ENCODE peak calls at places on chromosome 9, in eight cellular contexts. E is kidney, O is GM12878, P is neural progenitor cell, Q is left ventricle myocardium inferior, R is BE2C, D is mucosa of descending colon, X is gastrocnemius medialis. F is an unnamed sample.
A peak's percentile ranks its signal among the peaks of the same experiment; 100 is the strongest.

GRCh38 chr9:2234371-2234893 is 219.3 kb downstream of the SMARCA2 start:
- DNase-seq in Q (no peak), P (no peak), E (no peak), O (no peak), R (peak; percentile 55), D (no peak), X (no peak), F (no peak)

GRCh38 chr9:86550411-86550810 is 196.2 kb upstream of the TUT7 start:
- DNase-seq in X (no peak), R (no peak), D (no peak), Q (no peak), P (no peak), O (no peak), E (no peak), F (no peak)

GRCh38 chr9:118577121-118577520 is 792.1 kb downstream of the BRINP1 start:
- DNase-seq in E (no peak), R (no peak), X (no peak), D (no peak), Q (no peak), P (no peak), O (no peak), F (no peak)

GRCh38 chr9:115254217-115254616 is 136.3 kb upstream of the TNC start:
- DNase-seq in O (no peak), X (no peak), D (no peak), R (no peak), E (no peak), Q (no peak), P (no peak), F (no peak)

GRCh38 chr9:78236511-78236950 is 656 bp downstream of the CEP78 start:
- DNase-seq in O (no peak), X (no peak), R (no peak), P (peak; percentile 37), Q (no peak), E (no peak), D (no peak), F (no peak)

GRCh38 chr9:115668506-115668905 is 485.1 kb upstream of the PAPPA start:
- DNase-seq in P (no peak), R (no peak), D (no peak), Q (no peak), O (no peak), E (no peak), X (no peak), F (no peak)

GRCh38 chr9:84670106-84670800 is 724 bp downstream of the NTRK2 start:
- DNase-seq in E (peak; percentile 74), R (no peak), Q (peak; percentile 30), D (peak; percentile 52), P (peak; percentile 80), O (no peak), X (no peak), F (no peak)

GRCh38 chr9:84373975-84374374 is 33.4 kb upstream of the SLC28A3 start:
- DNase-seq in D (no peak), O (no peak), P (no peak), X (no peak), R (no peak), Q (no peak), E (no peak), F (no peak)

GRCh38 chr9:73426226-73426625 is 274.6 kb downstream of the ANXA1 start:
- DNase-seq in D (no peak), Q (no peak), O (no peak), E (no peak), X (no peak), R (no peak), P (peak; percentile 39), F (no peak)

GRCh38 chr9:104144336-104144735 is 50.2 kb downstream of the SMC2 start:
- DNase-seq in O (no peak), X (no peak), P (no peak), D (no peak), E (no peak), R (no peak), Q (no peak), F (no peak)

GRCh38 chr9:89564257-89564878 is 40.4 kb upstream of the GADD45G start:
- DNase-seq in E (no peak), Q (no peak), D (no peak), R (peak; percentile 59), P (peak; percentile 65), X (no peak), O (no peak), F (no peak)

GRCh38 chr9:115234094-115234493 is 116.1 kb upstream of the TNC start:
- DNase-seq in D (no peak), E (no peak), R (no peak), Q (no peak), X (no peak), O (no peak), P (no peak), F (no peak)

GRCh38 chr9:14207352-14207995 is 106.5 kb downstream of the NFIB start:
- DNase-seq in O (peak; percentile 5), R (no peak), Q (no peak), E (no peak), D (no peak), X (no peak), P (no peak), F (no peak)

GRCh38 chr9:90921104-90921503 is 119.5 kb downstream of the SYK start:
- DNase-seq in R (peak; percentile 67), E (peak; percentile 94), D (no peak), O (no peak), X (peak; percentile 95), Q (peak; percentile 87), P (no peak), F (peak; percentile 81)

GRCh38 chr9:96219615-96220257 is 82.2 kb downstream of the HSD17B3 start:
- DNase-seq in D (peak; percentile 55), E (peak; percentile 81), O (no peak), X (no peak), P (peak; percentile 28), R (no peak), Q (peak; percentile 39), F (peak; percentile 78)

GRCh38 chr9:88011005-88011766 is 36.9 kb upstream of the CDK20 start:
- DNase-seq in X (no peak), O (no peak), E (no peak), P (peak; percentile 21), D (no peak), Q (no peak), R (no peak), F (no peak)

GRCh38 chr9:97556721-97557605 is 55.5 kb downstream of the TMOD1 start:
- DNase-seq in O (no peak), R (no peak), E (no peak), D (no peak), Q (peak; percentile 64), P (no peak), X (no peak), F (peak; percentile 40)

GRCh38 chr9:79952401-79952800 is 380.6 kb downstream of the TLE4 start:
- DNase-seq in O (no peak), P (no peak), E (no peak), X (no peak), R (no peak), D (no peak), Q (no peak), F (no peak)

GRCh38 chr9:79953908-79954307 is 382.1 kb downstream of the TLE4 start:
- DNase-seq in X (no peak), R (no peak), O (no peak), P (no peak), D (no peak), E (no peak), Q (no peak), F (no peak)

DNA sequence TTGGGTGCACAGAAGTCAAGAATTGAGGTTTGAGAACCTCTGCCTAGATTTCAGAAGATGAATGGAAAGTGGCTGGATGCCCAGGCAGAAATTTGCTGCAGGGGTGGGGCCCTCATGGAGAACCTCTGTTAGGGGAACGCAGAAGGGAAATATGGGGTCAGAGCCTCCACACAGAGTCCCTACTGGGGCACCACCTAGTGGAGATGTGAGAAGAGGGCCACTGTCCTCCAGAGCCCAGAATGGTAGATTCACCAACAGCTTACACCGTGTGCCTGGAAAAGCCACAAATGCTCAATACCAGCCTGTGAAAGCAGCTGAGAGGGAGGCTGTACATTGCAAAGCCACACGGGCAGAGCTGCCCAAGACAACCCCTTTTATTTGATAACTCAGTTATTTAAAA is 383.5 kb downstream of the TLE4 start:
- DNase-seq in O (no peak), Q (no peak), D (no peak), X (no peak), E (no peak), R (peak; percentile 33), P (no peak), F (no peak)
- TF ChIP-seq CTCF in O (peak; percentile 24), Q (peak; percentile 54), D (no peak), X (peak; percentile 14), E (no peak), R (peak; percentile 52), P (no peak), F (peak; percentile 21)

DNA sequence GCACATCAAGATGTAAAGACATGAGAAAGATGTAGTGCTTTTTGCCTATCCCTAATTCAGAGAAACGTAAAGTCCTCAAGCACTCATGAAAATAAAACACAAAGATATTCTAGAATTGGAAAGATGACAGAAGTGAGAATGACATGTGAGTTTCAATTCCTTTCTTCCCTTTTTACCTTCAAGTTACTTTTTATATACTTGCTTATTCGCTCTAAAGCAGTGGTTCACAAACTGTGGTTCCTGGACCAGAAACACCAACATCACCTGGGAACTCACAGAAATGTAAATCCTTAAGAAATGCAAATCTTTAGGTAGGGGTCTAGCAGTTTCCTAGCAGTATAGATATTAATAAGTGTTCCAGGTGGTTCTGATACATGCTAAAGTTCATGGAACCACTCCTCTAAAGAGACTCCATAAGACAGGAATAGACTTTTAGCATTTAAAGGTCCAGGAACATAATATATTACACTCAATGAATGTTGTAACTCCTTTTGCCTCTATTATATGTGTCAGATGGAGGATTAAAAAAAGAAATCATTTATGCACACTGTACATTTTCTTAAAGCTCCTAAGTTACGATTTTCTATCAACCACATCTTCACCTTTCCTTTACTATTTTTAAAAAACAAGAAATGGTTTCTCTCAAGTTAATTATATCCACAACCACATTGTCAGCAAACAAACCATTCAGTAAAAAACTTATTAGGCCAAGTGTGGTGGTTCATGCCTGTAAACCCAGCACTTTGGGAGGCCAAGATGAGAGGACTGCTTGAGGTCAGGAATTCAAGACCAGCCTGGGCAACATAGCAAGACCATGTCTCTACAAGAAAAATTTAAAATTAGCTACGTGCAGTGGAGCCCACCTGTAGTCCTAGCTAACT is 39.9 kb downstream of the ERP44 start:
- DNase-seq in X (no peak), R (no peak), E (no peak), P (no peak), O (peak; percentile 78), D (no peak), Q (no peak), F (no peak)
- H3K4me1 ChIP-seq in X (peaks cover 4% of the 10 kb centered on the region), R (peaks cover 4% of the 10 kb centered on the region), E (no peaks in the 10 kb centered on the region), P (no peaks in the 10 kb centered on the region), O (peaks cover 29% of the 10 kb centered on the region), D (no peaks in the 10 kb centered on the region), Q (peaks cover 18% of the 10 kb centered on the region), F (no peaks in the 10 kb centered on the region)

GRCh38 chr9:21968331-21969010 is 25.7 kb downstream of the CDKN2A start:
- DNase-seq in Q (no peak), D (no peak), R (no peak), X (no peak), O (no peak), P (peak; percentile 73), E (peak; percentile 66), F (peak; percentile 50)
- TF ChIP-seq CTCF in Q (no peak), D (no peak), R (no peak), X (no peak), O (no peak), P (no peak), E (no peak), F (no peak)

DNA sequence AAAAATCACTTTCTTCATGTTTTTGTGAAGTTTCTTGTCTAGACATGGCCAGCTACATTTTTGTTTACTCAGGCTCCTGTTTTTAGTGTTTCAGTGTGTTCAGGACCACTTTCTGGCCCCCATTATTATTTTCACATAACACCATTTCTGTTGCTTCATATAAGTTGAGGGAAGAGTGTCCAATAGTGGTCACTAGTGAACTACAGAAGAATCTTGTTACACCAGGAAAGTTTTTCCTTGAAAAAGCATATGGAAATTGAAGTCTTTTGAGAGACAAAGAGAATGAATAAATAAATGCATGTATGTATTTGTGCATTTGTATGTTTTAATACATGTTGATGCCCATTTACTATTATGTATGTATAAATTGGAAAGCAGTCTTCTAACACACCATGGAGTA is 3.8 kb downstream of the ADAMTSL1 start:
- DNase-seq in Q (no peak), D (no peak), X (no peak), O (no peak), E (no peak), P (no peak), R (no peak), F (no peak)
- H3K4me1 ChIP-seq in Q (peaks cover 21% of the 10 kb centered on the region), D (peaks cover 3% of the 10 kb centered on the region), X (peaks cover 7% of the 10 kb centered on the region), O (no peaks in the 10 kb centered on the region), E (no peaks in the 10 kb centered on the region), P (peaks cover 40% of the 10 kb centered on the region), R (no peaks in the 10 kb centered on the region), F (no peaks in the 10 kb centered on the region)

F was measured in psoas muscle.